ENCODE peak calls at places on chromosomes 16 and 17, in five cellular contexts. Z is adrenal gland, W is IMR-90, M is RWPE1, N is A549. R is an unnamed sample.

GRCh38 chr17:9612016-9612415 is 33.3 kb upstream of the USP43 start:
- DNase-seq in N (no peak), M (no peak), W (no peak), Z (no peak), R (no peak)

GRCh38 chr16:8854298-8854948 is 14.4 kb downstream of the CARHSP1 start:
- DNase-seq in Z (no peak), W (no peak), N (no peak), M (no peak), R (peak)

GRCh38 chr16:31478956-31479355 is 4.0 kb upstream of the SLC5A2 start:
- DNase-seq in Z (no peak), N (no peak), M (no peak), W (no peak), R (no peak)

GRCh38 chr17:66221343-66221742 is 7.9 kb downstream of the APOH start:
- DNase-seq in Z (no peak), M (no peak), N (no peak), W (no peak), R (no peak)

GRCh38 chr17:81794509-81794908 is 9.4 kb upstream of the GCGR start:
- DNase-seq in W (no peak), M (no peak), N (no peak), Z (no peak), R (peak)

GRCh38 chr16:72939247-72939646 is 108.7 kb downstream of the ZFHX3 start:
- DNase-seq in W (peak), Z (no peak), M (peak), N (peak), R (no peak)

GRCh38 chr17:7133424-7133823 is 18.8 kb upstream of the ASGR2 start:
- DNase-seq in N (no peak), Z (peak), W (no peak), M (no peak), R (no peak)

GRCh38 chr17:17804007-17804406 is 32.8 kb downstream of the SREBF1 start:
- DNase-seq in N (no peak), M (no peak), W (no peak), Z (no peak), R (no peak)

GRCh38 chr17:36463916-36464764 is 22.3 kb upstream of the ZNHIT3 start:
- DNase-seq in M (peak), W (peak), Z (peak), N (peak), R (peak)

GRCh38 chr17:42682400-42683384 is at the start of gene CNTNAP1:
- DNase-seq in Z (peak), W (peak), N (peak), M (peak), R (no peak)

GRCh38 chr17:42184717-42185496 is at the start of gene HCRT:
- DNase-seq in N (no peak), W (no peak), M (no peak), Z (no peak), R (no peak)

GRCh38 chr16:29662729-29663019 is 373 bp upstream of the SPN start:
- DNase-seq in M (no peak), N (no peak), W (no peak), Z (no peak), R (no peak)

GRCh38 chr16:29662000-29662728 is 883 bp upstream of the SPN start:
- DNase-seq in Z (no peak), N (no peak), M (no peak), W (no peak), R (no peak)

GRCh38 chr16:29663020-29663828 is at the start of gene SPN:
- DNase-seq in Z (no peak), M (no peak), N (no peak), W (no peak), R (no peak)

GRCh38 chr16:29664133-29664912 is 1.3 kb downstream of the SPN start:
- DNase-seq in Z (no peak), N (no peak), M (no peak), W (no peak), R (no peak)

DNA sequence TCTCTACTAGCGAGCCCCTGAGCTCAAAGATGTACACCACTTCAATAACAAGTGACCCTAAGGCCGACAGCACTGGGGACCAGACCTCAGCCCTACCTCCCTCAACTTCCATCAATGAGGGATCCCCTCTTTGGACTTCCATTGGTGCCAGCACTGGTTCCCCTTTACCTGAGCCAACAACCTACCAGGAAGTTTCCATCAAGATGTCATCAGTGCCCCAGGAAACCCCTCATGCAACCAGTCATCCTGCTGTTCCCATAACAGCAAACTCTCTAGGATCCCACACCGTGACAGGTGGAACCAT is 734 bp downstream of the SPN start:
- DNase-seq in N (no peak), W (no peak), M (no peak), Z (no peak), R (no peak)
- H3K27ac ChIP-seq in N (no peak), W (no peak), M (no peak), Z (no peak), R (no peak)

DNA sequence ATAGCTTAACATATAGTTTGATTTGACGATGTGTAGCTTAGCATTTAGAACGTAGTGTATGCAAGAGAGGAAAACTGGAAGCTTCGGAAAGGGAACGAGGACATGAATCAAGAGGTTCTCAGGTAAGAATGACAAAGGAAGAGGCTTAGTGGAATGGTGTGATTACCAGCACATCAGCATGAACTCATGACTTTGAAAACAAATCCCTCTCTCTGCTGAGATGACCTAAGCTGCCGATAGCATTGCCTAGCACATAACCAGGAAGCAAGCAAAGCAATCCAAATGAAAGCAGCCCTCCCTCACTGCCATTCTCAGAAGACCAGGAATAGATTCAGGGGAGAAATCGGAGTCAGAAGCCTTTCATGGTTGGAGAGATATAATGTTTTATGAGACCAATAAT is 51.3 kb upstream of the CCL1 start:
- DNase-seq in Z (no peak), M (no peak), W (no peak), N (no peak), R (no peak)
- H3K27ac ChIP-seq in Z (no peak), M (no peak), W (no peak), N (no peak), R (no peak)

GRCh38 chr17:69503711-69504110 is 89.2 kb downstream of the MAP2K6 start:
- DNase-seq in W (no peak), Z (no peak), N (no peak), M (no peak), R (no peak)

GRCh38 chr17:69506489-69506888 is 92.0 kb downstream of the MAP2K6 start:
- DNase-seq in Z (no peak), W (no peak), M (no peak), N (peak), R (no peak)

GRCh38 chr17:69508814-69509213 is 94.3 kb downstream of the MAP2K6 start:
- DNase-seq in M (no peak), W (no peak), N (no peak), Z (no peak), R (no peak)

GRCh38 chr17:69502488-69502887 is 88.0 kb downstream of the MAP2K6 start:
- DNase-seq in W (no peak), M (no peak), Z (no peak), N (no peak), R (no peak)

DNA sequence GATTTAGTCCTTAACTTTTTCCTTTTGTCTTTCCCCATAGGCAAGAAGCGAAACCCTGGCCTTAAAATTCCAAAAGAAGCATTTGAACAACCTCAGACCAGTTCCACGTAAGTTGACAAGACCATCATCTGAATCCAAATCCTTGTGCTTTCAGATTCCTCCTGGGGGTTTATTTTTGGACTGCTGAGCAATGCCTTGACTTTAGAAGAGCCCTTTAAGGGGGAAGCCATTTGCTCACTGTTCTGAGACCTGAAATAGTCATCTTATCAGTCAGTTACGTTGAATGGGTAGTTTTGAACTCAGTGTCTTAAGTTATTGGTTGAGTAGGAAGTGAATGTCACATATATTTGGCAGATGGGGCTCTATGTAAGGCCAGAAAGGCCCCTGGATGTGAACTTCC is 91.2 kb downstream of the MAP2K6 start:
- DNase-seq in W (no peak), Z (no peak), M (no peak), N (no peak), R (no peak)
- H3K27ac ChIP-seq in W (no peak), Z (no peak), M (no peak), N (no peak), R (no peak)

GRCh38 chr16:29753516-29753915 is 7.7 kb upstream of the C16orf54 start:
- DNase-seq in N (no peak), Z (no peak), W (no peak), M (no peak), R (no peak)
- H3K27ac ChIP-seq in N (no peak), Z (no peak), W (no peak), M (no peak), R (no peak)

GRCh38 chr17:72661945-72662826 is 430.3 kb downstream of the SLC39A11 start:
- DNase-seq in Z (no peak), W (no peak), M (no peak), N (no peak), R (no peak)

GRCh38 chr17:72661093-72661944 is 431.2 kb downstream of the SLC39A11 start:
- DNase-seq in W (no peak), N (no peak), Z (no peak), M (peak), R (peak)

GRCh38 chr17:72658675-72659074 is 433.8 kb downstream of the SLC39A11 start:
- DNase-seq in Z (no peak), W (no peak), M (no peak), N (no peak), R (no peak)

GRCh38 chr17:72659811-72660210 is 432.7 kb downstream of the SLC39A11 start:
- DNase-seq in Z (no peak), N (no peak), M (no peak), W (no peak), R (no peak)

GRCh38 chr17:72660274-72661092 is 432.0 kb downstream of the SLC39A11 start:
- DNase-seq in N (no peak), W (no peak), Z (no peak), M (no peak), R (no peak)
- H3K27ac ChIP-seq in N (peak), W (no peak), Z (no peak), M (peak), R (peak)

DNA sequence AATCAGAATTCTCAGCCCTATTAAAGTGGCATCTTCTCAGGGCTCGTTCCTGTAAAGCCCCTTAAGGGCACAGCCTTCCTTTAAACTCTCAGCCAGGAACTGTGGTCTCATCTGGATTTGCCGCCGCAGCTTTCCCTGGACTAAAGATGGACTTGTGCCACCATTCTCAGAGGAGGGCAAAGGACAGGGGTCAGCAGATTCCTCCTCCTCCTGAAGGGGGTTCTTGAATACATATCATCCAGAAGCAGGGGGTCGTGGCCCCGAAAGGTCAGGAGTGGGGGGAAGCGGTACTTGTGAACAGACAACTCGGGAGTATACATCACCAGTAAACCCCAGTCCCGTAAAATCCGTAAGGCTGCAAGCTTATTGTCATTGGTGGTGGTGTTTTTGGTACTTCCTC is 174.8 kb downstream of the RPTOR start:
- DNase-seq in W (no peak), M (no peak), N (no peak), Z (no peak), R (no peak)
- H3K27ac ChIP-seq in W (no peak), M (peak), N (no peak), Z (no peak), R (peak)

GRCh38 chr16:4182581-4183257 is 59.2 kb downstream of the SRL start:
- DNase-seq in W (no peak), Z (peak), N (no peak), M (no peak), R (no peak)
- H3K27ac ChIP-seq in W (peak), Z (peak), N (peak), M (peak), R (peak)

GRCh38 chr17:73066148-73066884 is 26.2 kb downstream of the SLC39A11 start:
- DNase-seq in M (no peak), W (peak), N (no peak), Z (no peak), R (no peak)
- H3K27ac ChIP-seq in M (no peak), W (peak), N (no peak), Z (no peak), R (no peak)

GRCh38 chr16:84992700-84993075 is 18.6 kb downstream of the ZDHHC7 start:
- DNase-seq in W (no peak), M (no peak), N (no peak), Z (no peak), R (no peak)
- H3K27ac ChIP-seq in W (peak), M (peak), N (peak), Z (no peak), R (peak)

R was measured in RWPE2.